ENCODE peak calls at places on chromosomes 12 and 14, in eight cellular contexts. One of them, this sample, is unnamed.

GRCh38 chr12:30754383-30754749 is 385 bp downstream of the CAPRIN2 start:
- DNase-seq in heart left ventricle: no peak
- DNase-seq in lower lobe of right lung: no peak
- DNase-seq in Peyer's patch: no peak
- DNase-seq in neural progenitor cell: no peak
- DNase-seq in choroid plexus epithelial cell: no peak
- DNase-seq in keratinocyte: no peak
- DNase-seq in AG04450: no peak
- DNase-seq in this sample: no peak

GRCh38 chr12:28946361-28946760 is 202.7 kb upstream of the FAR2 start:
- DNase-seq in heart left ventricle: no peak
- DNase-seq in lower lobe of right lung: no peak
- DNase-seq in Peyer's patch: no peak
- DNase-seq in neural progenitor cell: no peak
- DNase-seq in choroid plexus epithelial cell: no peak
- DNase-seq in keratinocyte: no peak
- DNase-seq in AG04450: no peak
- DNase-seq in this sample: no peak

GRCh38 chr12:58359084-58359483 is 417.7 kb downstream of the ATP23 start:
- DNase-seq in heart left ventricle: no peak
- DNase-seq in lower lobe of right lung: no peak
- DNase-seq in Peyer's patch: no peak
- DNase-seq in neural progenitor cell: no peak
- DNase-seq in choroid plexus epithelial cell: no peak
- DNase-seq in keratinocyte: no peak
- DNase-seq in AG04450: no peak
- DNase-seq in this sample: no peak

GRCh38 chr12:1844223-1844622 is 23.9 kb downstream of the LRTM2 start:
- DNase-seq in heart left ventricle: no peak
- DNase-seq in lower lobe of right lung: peak
- DNase-seq in Peyer's patch: no peak
- DNase-seq in neural progenitor cell: no peak
- DNase-seq in choroid plexus epithelial cell: no peak
- DNase-seq in keratinocyte: no peak
- DNase-seq in AG04450: no peak
- DNase-seq in this sample: no peak

GRCh38 chr14:99217556-99217955 is 54.4 kb downstream of the BCL11B start:
- DNase-seq in heart left ventricle: no peak
- DNase-seq in lower lobe of right lung: no peak
- DNase-seq in Peyer's patch: no peak
- DNase-seq in neural progenitor cell: no peak
- DNase-seq in choroid plexus epithelial cell: no peak
- DNase-seq in keratinocyte: no peak
- DNase-seq in AG04450: no peak
- DNase-seq in this sample: no peak

GRCh38 chr12:88624911-88625310 is 44.6 kb upstream of the KITLG start:
- DNase-seq in heart left ventricle: no peak
- DNase-seq in lower lobe of right lung: no peak
- DNase-seq in Peyer's patch: no peak
- DNase-seq in neural progenitor cell: no peak
- DNase-seq in choroid plexus epithelial cell: peak
- DNase-seq in keratinocyte: no peak
- DNase-seq in AG04450: no peak
- DNase-seq in this sample: peak

GRCh38 chr14:68664225-68664681 is 128.6 kb downstream of the ZFP36L1 start:
- DNase-seq in heart left ventricle: no peak
- DNase-seq in lower lobe of right lung: no peak
- DNase-seq in Peyer's patch: no peak
- DNase-seq in neural progenitor cell: no peak
- DNase-seq in choroid plexus epithelial cell: peak
- DNase-seq in keratinocyte: no peak
- DNase-seq in AG04450: no peak
- DNase-seq in this sample: no peak

GRCh38 chr12:108772247-108772646 is 40.9 kb upstream of the CORO1C start:
- DNase-seq in heart left ventricle: no peak
- DNase-seq in lower lobe of right lung: no peak
- DNase-seq in Peyer's patch: no peak
- DNase-seq in neural progenitor cell: no peak
- DNase-seq in choroid plexus epithelial cell: no peak
- DNase-seq in keratinocyte: no peak
- DNase-seq in AG04450: no peak
- DNase-seq in this sample: no peak

GRCh38 chr12:72270246-72270645 is 1.9 kb upstream of the TRHDE start:
- DNase-seq in heart left ventricle: no peak
- DNase-seq in lower lobe of right lung: no peak
- DNase-seq in Peyer's patch: no peak
- DNase-seq in neural progenitor cell: no peak
- DNase-seq in choroid plexus epithelial cell: no peak
- DNase-seq in keratinocyte: no peak
- DNase-seq in AG04450: no peak
- DNase-seq in this sample: no peak

GRCh38 chr12:48296586-48297396 is 53.9 kb downstream of the ZNF641 start:
- DNase-seq in heart left ventricle: peak
- DNase-seq in lower lobe of right lung: peak
- DNase-seq in Peyer's patch: peak
- DNase-seq in neural progenitor cell: peak
- DNase-seq in choroid plexus epithelial cell: peak
- DNase-seq in keratinocyte: peak
- DNase-seq in AG04450: peak
- DNase-seq in this sample: peak

GRCh38 chr12:132633901-132634300 is 15.3 kb downstream of the P2RX2 start:
- DNase-seq in heart left ventricle: no peak
- DNase-seq in lower lobe of right lung: no peak
- DNase-seq in Peyer's patch: no peak
- DNase-seq in neural progenitor cell: no peak
- DNase-seq in choroid plexus epithelial cell: no peak
- DNase-seq in keratinocyte: no peak
- DNase-seq in AG04450: no peak
- DNase-seq in this sample: no peak

GRCh38 chr12:130715996-130716917 is at the start of gene RIMBP2:
- DNase-seq in heart left ventricle: no peak
- DNase-seq in lower lobe of right lung: no peak
- DNase-seq in Peyer's patch: no peak
- DNase-seq in neural progenitor cell: peak
- DNase-seq in choroid plexus epithelial cell: peak
- DNase-seq in keratinocyte: no peak
- DNase-seq in AG04450: no peak
- DNase-seq in this sample: peak

GRCh38 chr14:105525326-105525725 is 1.1 kb upstream of the TMEM121 start:
- DNase-seq in heart left ventricle: no peak
- DNase-seq in lower lobe of right lung: no peak
- DNase-seq in Peyer's patch: no peak
- DNase-seq in neural progenitor cell: no peak
- DNase-seq in choroid plexus epithelial cell: no peak
- DNase-seq in keratinocyte: no peak
- DNase-seq in AG04450: no peak
- DNase-seq in this sample: no peak

GRCh38 chr14:105528197-105528858 is 1.9 kb downstream of the TMEM121 start:
- DNase-seq in heart left ventricle: peak
- DNase-seq in lower lobe of right lung: peak
- DNase-seq in Peyer's patch: peak
- DNase-seq in neural progenitor cell: peak
- DNase-seq in choroid plexus epithelial cell: peak
- DNase-seq in keratinocyte: no peak
- DNase-seq in AG04450: peak
- DNase-seq in this sample: peak

GRCh38 chr14:105526781-105527380 is 498 bp downstream of the TMEM121 start:
- DNase-seq in heart left ventricle: no peak
- DNase-seq in lower lobe of right lung: no peak
- DNase-seq in Peyer's patch: peak
- DNase-seq in neural progenitor cell: peak
- DNase-seq in choroid plexus epithelial cell: no peak
- DNase-seq in keratinocyte: no peak
- DNase-seq in AG04450: no peak
- DNase-seq in this sample: no peak

GRCh38 chr14:105527381-105528196 is 1.2 kb downstream of the TMEM121 start:
- DNase-seq in heart left ventricle: no peak
- DNase-seq in lower lobe of right lung: no peak
- DNase-seq in Peyer's patch: no peak
- DNase-seq in neural progenitor cell: no peak
- DNase-seq in choroid plexus epithelial cell: no peak
- DNase-seq in keratinocyte: no peak
- DNase-seq in AG04450: no peak
- DNase-seq in this sample: no peak

DNA sequence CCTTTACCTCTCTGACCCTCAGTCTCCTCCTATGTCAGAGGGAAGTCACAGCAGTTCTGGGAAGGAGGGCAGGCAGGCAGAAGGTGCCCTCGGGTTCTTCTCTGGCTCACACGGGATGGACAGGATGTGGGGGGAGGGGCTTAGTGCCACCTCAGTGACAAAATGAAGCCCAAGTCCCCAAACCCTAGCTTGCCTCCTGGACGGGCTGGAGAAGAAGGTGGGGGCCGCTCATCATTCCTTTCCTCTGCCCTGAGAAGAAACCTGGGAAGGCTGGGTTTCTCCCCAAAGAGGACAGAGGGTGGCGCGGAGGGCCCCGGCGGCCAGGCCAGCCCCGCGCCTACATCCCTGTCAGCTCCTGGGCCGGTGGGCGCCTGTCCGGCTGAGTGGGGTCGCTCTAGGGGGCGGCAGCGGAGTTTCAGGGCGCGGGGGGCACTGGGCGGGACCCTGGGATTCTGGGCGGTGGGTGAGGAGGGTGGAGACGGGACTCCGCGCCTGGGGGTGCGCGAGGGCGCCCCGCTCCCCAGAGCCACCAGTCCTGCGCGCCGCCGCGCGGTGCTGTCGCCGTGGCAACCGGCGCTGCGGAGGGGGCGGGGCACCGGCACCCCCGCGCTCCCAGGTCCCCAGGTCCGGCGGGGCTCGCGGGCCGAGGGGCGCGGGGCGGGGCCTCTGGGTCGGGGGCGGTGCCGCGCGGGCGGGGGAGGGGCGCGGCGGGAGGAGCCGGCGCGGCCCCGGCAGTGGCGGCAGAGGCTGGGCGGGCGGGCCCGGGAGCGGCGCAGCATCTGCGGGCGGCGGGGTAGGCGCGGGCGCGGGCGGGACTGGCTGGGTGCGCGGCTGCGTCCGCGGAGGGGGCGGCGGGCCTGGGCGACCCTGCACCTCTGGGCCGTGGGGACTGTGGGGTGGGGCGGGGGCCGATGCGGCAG is at the start of gene TMEM121:
- DNase-seq in heart left ventricle: no peak
- DNase-seq in lower lobe of right lung: no peak
- DNase-seq in Peyer's patch: no peak
- DNase-seq in neural progenitor cell: peak
- DNase-seq in choroid plexus epithelial cell: no peak
- DNase-seq in keratinocyte: no peak
- DNase-seq in AG04450: no peak
- DNase-seq in this sample: no peak
- TF ChIP-seq CTCF in heart left ventricle: no peak
- TF ChIP-seq CTCF in lower lobe of right lung: no peak
- TF ChIP-seq CTCF in Peyer's patch: no peak
- TF ChIP-seq CTCF in neural progenitor cell: no peak
- TF ChIP-seq CTCF in choroid plexus epithelial cell: no peak
- TF ChIP-seq CTCF in keratinocyte: no peak
- TF ChIP-seq CTCF in AG04450: no peak
- TF ChIP-seq CTCF in this sample: no peak

DNA sequence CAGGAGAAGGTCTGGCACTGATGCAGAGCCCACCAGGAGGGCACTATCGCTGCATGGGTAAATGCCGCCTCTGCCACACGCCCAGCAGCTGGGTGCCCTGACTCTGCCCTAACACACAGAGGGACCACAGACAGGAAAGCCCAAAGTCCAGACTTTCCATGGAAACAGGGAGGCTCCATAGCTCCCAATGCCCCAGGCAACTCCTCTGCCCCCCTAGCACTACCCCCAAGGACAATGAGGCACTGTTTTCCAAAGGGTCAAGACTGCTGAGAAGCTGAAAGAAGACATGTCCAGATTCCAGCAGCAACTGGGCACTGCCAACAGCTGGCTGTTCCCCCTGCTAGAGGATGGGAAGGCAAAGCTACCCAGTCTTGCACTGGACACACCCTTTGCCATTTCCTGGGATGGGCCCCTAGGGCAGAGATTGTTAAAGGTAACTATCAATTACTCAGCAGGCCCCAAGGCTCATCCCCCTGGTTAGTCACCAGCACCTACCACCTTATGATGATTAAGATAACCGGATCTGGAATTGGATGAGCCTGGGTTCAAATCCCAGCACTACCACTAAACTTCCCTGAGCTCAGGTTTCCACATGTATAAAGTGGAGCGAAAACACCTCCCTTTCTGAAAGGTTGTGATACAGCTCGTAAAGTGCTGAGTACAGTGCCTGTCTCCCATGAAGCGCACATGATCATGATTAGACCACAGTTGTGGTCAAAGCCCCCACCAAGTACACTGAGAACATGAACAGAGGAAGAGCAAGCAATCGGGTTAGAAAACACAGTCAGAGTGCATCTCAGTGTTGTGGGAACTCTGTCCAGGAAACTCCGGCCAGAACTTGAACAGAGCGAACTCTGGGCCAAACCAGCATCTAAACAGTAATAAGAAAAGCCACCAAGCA is 3.3 kb downstream of the PXN start:
- DNase-seq in heart left ventricle: no peak
- DNase-seq in lower lobe of right lung: no peak
- DNase-seq in Peyer's patch: peak
- DNase-seq in neural progenitor cell: no peak
- DNase-seq in choroid plexus epithelial cell: peak
- DNase-seq in keratinocyte: peak
- DNase-seq in AG04450: no peak
- DNase-seq in this sample: peak
- H3K4me3 ChIP-seq in heart left ventricle: peak
- H3K4me3 ChIP-seq in lower lobe of right lung: peak
- H3K4me3 ChIP-seq in Peyer's patch: no peak
- H3K4me3 ChIP-seq in neural progenitor cell: no peak
- H3K4me3 ChIP-seq in choroid plexus epithelial cell: peak
- H3K4me3 ChIP-seq in keratinocyte: peak
- H3K4me3 ChIP-seq in AG04450: peak
- H3K4me3 ChIP-seq in this sample: peak

GRCh38 chr12:100993916-100994315 is 199.3 kb downstream of the ANO4 start:
- DNase-seq in heart left ventricle: no peak
- DNase-seq in lower lobe of right lung: no peak
- DNase-seq in Peyer's patch: no peak
- DNase-seq in neural progenitor cell: peak
- DNase-seq in choroid plexus epithelial cell: no peak
- DNase-seq in keratinocyte: no peak
- DNase-seq in AG04450: no peak
- DNase-seq in this sample: no peak
- TF ChIP-seq CTCF in heart left ventricle: no peak
- TF ChIP-seq CTCF in lower lobe of right lung: no peak
- TF ChIP-seq CTCF in Peyer's patch: no peak
- TF ChIP-seq CTCF in neural progenitor cell: peak
- TF ChIP-seq CTCF in choroid plexus epithelial cell: no peak
- TF ChIP-seq CTCF in keratinocyte: no peak
- TF ChIP-seq CTCF in AG04450: peak
- TF ChIP-seq CTCF in this sample: no peak

DNA sequence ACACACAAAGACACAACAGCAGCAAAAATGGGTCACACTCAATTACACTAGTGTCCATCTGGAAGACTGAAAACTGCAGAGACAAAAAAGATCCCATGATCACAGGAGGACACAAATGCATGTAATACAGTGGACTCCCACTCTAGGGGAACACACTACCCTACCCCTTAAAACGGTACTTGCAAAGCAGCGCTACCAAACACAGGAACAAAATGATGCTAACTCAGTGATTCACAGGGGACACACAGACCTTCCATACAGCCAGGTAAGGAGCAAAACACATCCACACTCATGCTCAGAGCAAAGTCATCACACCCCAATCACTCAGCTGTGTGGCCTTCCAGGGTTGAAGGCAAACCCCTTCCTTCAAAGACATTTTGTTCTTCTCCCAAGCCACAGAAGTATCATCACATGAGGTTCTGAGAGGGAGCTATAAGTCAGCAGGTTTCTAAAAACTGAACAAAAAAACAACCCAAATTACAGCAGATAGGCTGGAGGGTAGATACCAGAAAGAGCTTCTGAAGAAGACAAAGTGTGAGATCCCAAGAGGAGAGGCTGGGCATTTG is 14.8 kb downstream of the SMUG1 start:
- DNase-seq in heart left ventricle: no peak
- DNase-seq in lower lobe of right lung: no peak
- DNase-seq in Peyer's patch: no peak
- DNase-seq in neural progenitor cell: no peak
- DNase-seq in choroid plexus epithelial cell: no peak
- DNase-seq in keratinocyte: no peak
- DNase-seq in AG04450: no peak
- DNase-seq in this sample: no peak
- H3K4me3 ChIP-seq in heart left ventricle: no peak
- H3K4me3 ChIP-seq in lower lobe of right lung: no peak
- H3K4me3 ChIP-seq in Peyer's patch: no peak
- H3K4me3 ChIP-seq in neural progenitor cell: peak
- H3K4me3 ChIP-seq in choroid plexus epithelial cell: no peak
- H3K4me3 ChIP-seq in keratinocyte: peak
- H3K4me3 ChIP-seq in AG04450: no peak
- H3K4me3 ChIP-seq in this sample: no peak

This sample was measured in epithelial cell of esophagus.